ENCODE peak calls at places on chromosomes 11 and 22, in ten cellular contexts. One of them, this sample, is unnamed.

GRCh38 chr11:125348141-125348651 is 147.9 kb downstream of the FEZ1 start:
- DNase-seq in tibial artery: no peak
- DNase-seq in brain microvascular endothelial cell: no peak
- DNase-seq in lower leg skin: no peak
- DNase-seq in upper lobe of right lung: peak
- DNase-seq in CD8-positive, alpha-beta T cell: no peak
- DNase-seq in omental fat pad: no peak
- DNase-seq in OCI-LY7: no peak
- DNase-seq in colonic mucosa: no peak
- DNase-seq in AG04450: no peak
- DNase-seq in this sample: no peak

GRCh38 chr22:43464809-43465208 is 53.0 kb downstream of the MPPED1 start:
- DNase-seq in tibial artery: no peak
- DNase-seq in brain microvascular endothelial cell: no peak
- DNase-seq in lower leg skin: no peak
- DNase-seq in upper lobe of right lung: no peak
- DNase-seq in CD8-positive, alpha-beta T cell: no peak
- DNase-seq in omental fat pad: no peak
- DNase-seq in OCI-LY7: no peak
- DNase-seq in colonic mucosa: no peak
- DNase-seq in AG04450: no peak
- DNase-seq in this sample: no peak

GRCh38 chr11:74018331-74019005 is 9.6 kb upstream of the UCP3 start:
- DNase-seq in tibial artery: peak
- DNase-seq in brain microvascular endothelial cell: peak
- DNase-seq in lower leg skin: peak
- DNase-seq in upper lobe of right lung: peak
- DNase-seq in CD8-positive, alpha-beta T cell: no peak
- DNase-seq in omental fat pad: peak
- DNase-seq in OCI-LY7: no peak
- DNase-seq in colonic mucosa: peak
- DNase-seq in AG04450: peak
- DNase-seq in this sample: no peak

GRCh38 chr11:123325535-123325934 is 104.5 kb upstream of the GRAMD1B start:
- DNase-seq in tibial artery: no peak
- DNase-seq in brain microvascular endothelial cell: no peak
- DNase-seq in lower leg skin: no peak
- DNase-seq in upper lobe of right lung: no peak
- DNase-seq in CD8-positive, alpha-beta T cell: no peak
- DNase-seq in omental fat pad: no peak
- DNase-seq in OCI-LY7: no peak
- DNase-seq in colonic mucosa: no peak
- DNase-seq in AG04450: no peak
- DNase-seq in this sample: no peak

GRCh38 chr11:12005061-12005460 is 3.4 kb downstream of the DKK3 start:
- DNase-seq in tibial artery: no peak
- DNase-seq in brain microvascular endothelial cell: no peak
- DNase-seq in lower leg skin: no peak
- DNase-seq in upper lobe of right lung: no peak
- DNase-seq in CD8-positive, alpha-beta T cell: no peak
- DNase-seq in omental fat pad: no peak
- DNase-seq in OCI-LY7: no peak
- DNase-seq in colonic mucosa: no peak
- DNase-seq in AG04450: no peak
- DNase-seq in this sample: no peak

GRCh38 chr11:66181632-66182345 is 86.7 kb upstream of the RAB1B start:
- DNase-seq in tibial artery: no peak
- DNase-seq in brain microvascular endothelial cell: no peak
- DNase-seq in lower leg skin: no peak
- DNase-seq in upper lobe of right lung: no peak
- DNase-seq in CD8-positive, alpha-beta T cell: no peak
- DNase-seq in omental fat pad: no peak
- DNase-seq in OCI-LY7: no peak
- DNase-seq in colonic mucosa: no peak
- DNase-seq in AG04450: no peak
- DNase-seq in this sample: no peak

GRCh38 chr22:40967120-40967760 is 16.1 kb downstream of the RBX1 start:
- DNase-seq in tibial artery: no peak
- DNase-seq in brain microvascular endothelial cell: no peak
- DNase-seq in lower leg skin: peak
- DNase-seq in upper lobe of right lung: no peak
- DNase-seq in CD8-positive, alpha-beta T cell: no peak
- DNase-seq in omental fat pad: no peak
- DNase-seq in OCI-LY7: no peak
- DNase-seq in colonic mucosa: no peak
- DNase-seq in AG04450: no peak
- DNase-seq in this sample: no peak

GRCh38 chr11:44797886-44798683 is 71.3 kb downstream of the TSPAN18 start:
- DNase-seq in tibial artery: no peak
- DNase-seq in brain microvascular endothelial cell: no peak
- DNase-seq in lower leg skin: no peak
- DNase-seq in upper lobe of right lung: peak
- DNase-seq in CD8-positive, alpha-beta T cell: no peak
- DNase-seq in omental fat pad: no peak
- DNase-seq in OCI-LY7: no peak
- DNase-seq in colonic mucosa: no peak
- DNase-seq in AG04450: no peak
- DNase-seq in this sample: no peak

GRCh38 chr11:22787565-22788162 is 41.9 kb downstream of the SVIP start:
- DNase-seq in tibial artery: no peak
- DNase-seq in brain microvascular endothelial cell: peak
- DNase-seq in lower leg skin: no peak
- DNase-seq in upper lobe of right lung: no peak
- DNase-seq in CD8-positive, alpha-beta T cell: no peak
- DNase-seq in omental fat pad: no peak
- DNase-seq in OCI-LY7: peak
- DNase-seq in colonic mucosa: no peak
- DNase-seq in AG04450: peak
- DNase-seq in this sample: no peak

GRCh38 chr11:93279911-93280347 is 50.6 kb upstream of the DEUP1 start:
- DNase-seq in tibial artery: no peak
- DNase-seq in brain microvascular endothelial cell: no peak
- DNase-seq in lower leg skin: no peak
- DNase-seq in upper lobe of right lung: no peak
- DNase-seq in CD8-positive, alpha-beta T cell: no peak
- DNase-seq in omental fat pad: no peak
- DNase-seq in OCI-LY7: no peak
- DNase-seq in colonic mucosa: no peak
- DNase-seq in AG04450: no peak
- DNase-seq in this sample: no peak

GRCh38 chr11:112965601-112966125 is 4.4 kb downstream of the NCAM1 start:
- DNase-seq in tibial artery: no peak
- DNase-seq in brain microvascular endothelial cell: no peak
- DNase-seq in lower leg skin: no peak
- DNase-seq in upper lobe of right lung: no peak
- DNase-seq in CD8-positive, alpha-beta T cell: no peak
- DNase-seq in omental fat pad: no peak
- DNase-seq in OCI-LY7: no peak
- DNase-seq in colonic mucosa: no peak
- DNase-seq in AG04450: no peak
- DNase-seq in this sample: no peak

GRCh38 chr11:39374963-39375698 is 2084.3 kb downstream of the LRRC4C start:
- DNase-seq in tibial artery: no peak
- DNase-seq in brain microvascular endothelial cell: no peak
- DNase-seq in lower leg skin: no peak
- DNase-seq in upper lobe of right lung: no peak
- DNase-seq in CD8-positive, alpha-beta T cell: no peak
- DNase-seq in omental fat pad: no peak
- DNase-seq in OCI-LY7: peak
- DNase-seq in colonic mucosa: no peak
- DNase-seq in AG04450: no peak
- DNase-seq in this sample: no peak

GRCh38 chr22:39589880-39590279 is 19.3 kb downstream of the CACNA1I start:
- DNase-seq in tibial artery: no peak
- DNase-seq in brain microvascular endothelial cell: no peak
- DNase-seq in lower leg skin: no peak
- DNase-seq in upper lobe of right lung: no peak
- DNase-seq in CD8-positive, alpha-beta T cell: no peak
- DNase-seq in omental fat pad: no peak
- DNase-seq in OCI-LY7: no peak
- DNase-seq in colonic mucosa: no peak
- DNase-seq in AG04450: no peak
- DNase-seq in this sample: no peak

GRCh38 chr22:48335442-48336139 is 1492.1 kb downstream of the BRD1 start:
- DNase-seq in tibial artery: no peak
- DNase-seq in brain microvascular endothelial cell: no peak
- DNase-seq in lower leg skin: no peak
- DNase-seq in upper lobe of right lung: no peak
- DNase-seq in CD8-positive, alpha-beta T cell: no peak
- DNase-seq in omental fat pad: no peak
- DNase-seq in OCI-LY7: no peak
- DNase-seq in colonic mucosa: no peak
- DNase-seq in AG04450: no peak
- DNase-seq in this sample: no peak

GRCh38 chr11:66133216-66133775 is 63.2 kb downstream of the PACS1 start:
- DNase-seq in tibial artery: no peak
- DNase-seq in brain microvascular endothelial cell: no peak
- DNase-seq in lower leg skin: no peak
- DNase-seq in upper lobe of right lung: no peak
- DNase-seq in CD8-positive, alpha-beta T cell: no peak
- DNase-seq in omental fat pad: no peak
- DNase-seq in OCI-LY7: peak
- DNase-seq in colonic mucosa: no peak
- DNase-seq in AG04450: no peak
- DNase-seq in this sample: no peak

GRCh38 chr22:33853200-33854097 is 66.8 kb downstream of the LARGE1 start:
- DNase-seq in tibial artery: peak
- DNase-seq in brain microvascular endothelial cell: peak
- DNase-seq in lower leg skin: no peak
- DNase-seq in upper lobe of right lung: peak
- DNase-seq in CD8-positive, alpha-beta T cell: no peak
- DNase-seq in omental fat pad: no peak
- DNase-seq in OCI-LY7: peak
- DNase-seq in colonic mucosa: peak
- DNase-seq in AG04450: no peak
- DNase-seq in this sample: no peak

GRCh38 chr22:27032121-27032761 is 374.9 kb downstream of the MIAT start:
- DNase-seq in tibial artery: peak
- DNase-seq in brain microvascular endothelial cell: no peak
- DNase-seq in lower leg skin: no peak
- DNase-seq in upper lobe of right lung: no peak
- DNase-seq in CD8-positive, alpha-beta T cell: no peak
- DNase-seq in omental fat pad: no peak
- DNase-seq in OCI-LY7: no peak
- DNase-seq in colonic mucosa: no peak
- DNase-seq in AG04450: no peak
- DNase-seq in this sample: no peak
- TF ChIP-seq CTCF in tibial artery: peak
- TF ChIP-seq CTCF in brain microvascular endothelial cell: peak
- TF ChIP-seq CTCF in lower leg skin: no peak
- TF ChIP-seq CTCF in upper lobe of right lung: no peak
- TF ChIP-seq CTCF in CD8-positive, alpha-beta T cell: no peak
- TF ChIP-seq CTCF in omental fat pad: no peak
- TF ChIP-seq CTCF in OCI-LY7: peak
- TF ChIP-seq CTCF in colonic mucosa: no peak
- TF ChIP-seq CTCF in AG04450: peak
- TF ChIP-seq CTCF in this sample: peak

DNA sequence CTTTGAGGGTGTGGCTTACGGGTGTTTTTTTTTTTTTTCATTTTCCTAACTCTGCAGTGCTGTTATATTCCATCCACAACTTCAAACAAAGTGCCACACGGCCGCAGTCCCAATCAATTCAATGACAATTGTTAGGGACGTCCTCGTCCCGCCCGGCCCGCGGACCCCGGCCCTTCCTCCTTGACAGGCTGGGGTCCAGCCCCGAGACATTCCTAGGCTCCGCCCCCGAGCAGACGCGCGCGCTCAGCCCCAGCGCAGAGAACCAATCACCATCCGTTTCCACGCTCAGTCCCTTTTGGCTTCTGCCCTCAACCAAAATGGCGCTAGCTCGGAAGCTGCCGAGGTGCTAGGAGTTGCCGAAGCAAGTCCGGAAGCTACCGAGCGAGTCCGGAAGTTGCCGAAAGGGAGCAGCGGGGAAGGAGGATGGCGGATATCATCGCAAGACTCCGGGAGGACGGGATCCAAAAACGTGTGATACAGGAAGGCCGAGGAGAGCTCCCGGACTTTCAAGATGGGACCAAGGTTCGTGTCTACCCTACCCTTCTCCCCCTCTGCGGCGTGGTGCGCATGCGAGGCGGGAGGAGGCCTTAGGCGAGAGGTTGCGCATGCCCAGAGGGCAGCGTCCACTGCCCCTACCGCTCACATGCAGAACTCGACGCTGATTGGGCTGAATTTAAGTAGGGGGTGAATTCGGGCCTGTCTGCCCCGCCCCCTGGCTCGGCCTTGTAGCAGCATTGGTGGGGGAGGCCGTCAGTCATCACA is at the start of gene AIP:
- DNase-seq in tibial artery: peak
- DNase-seq in brain microvascular endothelial cell: peak
- DNase-seq in lower leg skin: peak
- DNase-seq in upper lobe of right lung: peak
- DNase-seq in CD8-positive, alpha-beta T cell: peak
- DNase-seq in omental fat pad: peak
- DNase-seq in OCI-LY7: peak
- DNase-seq in colonic mucosa: peak
- DNase-seq in AG04450: peak
- DNase-seq in this sample: peak
- TF ChIP-seq CTCF in tibial artery: no peak
- TF ChIP-seq CTCF in brain microvascular endothelial cell: peak
- TF ChIP-seq CTCF in lower leg skin: no peak
- TF ChIP-seq CTCF in upper lobe of right lung: peak
- TF ChIP-seq CTCF in CD8-positive, alpha-beta T cell: no peak
- TF ChIP-seq CTCF in omental fat pad: no peak
- TF ChIP-seq CTCF in OCI-LY7: no peak
- TF ChIP-seq CTCF in colonic mucosa: no peak
- TF ChIP-seq CTCF in AG04450: peak
- TF ChIP-seq CTCF in this sample: peak

GRCh38 chr11:134270250-134270714 is 5.9 kb upstream of the GLB1L3 start:
- DNase-seq in tibial artery: no peak
- DNase-seq in brain microvascular endothelial cell: no peak
- DNase-seq in lower leg skin: peak
- DNase-seq in upper lobe of right lung: no peak
- DNase-seq in CD8-positive, alpha-beta T cell: no peak
- DNase-seq in omental fat pad: no peak
- DNase-seq in OCI-LY7: no peak
- DNase-seq in colonic mucosa: no peak
- DNase-seq in AG04450: no peak
- DNase-seq in this sample: no peak
- TF ChIP-seq CTCF in tibial artery: no peak
- TF ChIP-seq CTCF in brain microvascular endothelial cell: peak
- TF ChIP-seq CTCF in lower leg skin: no peak
- TF ChIP-seq CTCF in upper lobe of right lung: no peak
- TF ChIP-seq CTCF in CD8-positive, alpha-beta T cell: no peak
- TF ChIP-seq CTCF in omental fat pad: no peak
- TF ChIP-seq CTCF in OCI-LY7: peak
- TF ChIP-seq CTCF in colonic mucosa: no peak
- TF ChIP-seq CTCF in AG04450: no peak
- TF ChIP-seq CTCF in this sample: peak

DNA sequence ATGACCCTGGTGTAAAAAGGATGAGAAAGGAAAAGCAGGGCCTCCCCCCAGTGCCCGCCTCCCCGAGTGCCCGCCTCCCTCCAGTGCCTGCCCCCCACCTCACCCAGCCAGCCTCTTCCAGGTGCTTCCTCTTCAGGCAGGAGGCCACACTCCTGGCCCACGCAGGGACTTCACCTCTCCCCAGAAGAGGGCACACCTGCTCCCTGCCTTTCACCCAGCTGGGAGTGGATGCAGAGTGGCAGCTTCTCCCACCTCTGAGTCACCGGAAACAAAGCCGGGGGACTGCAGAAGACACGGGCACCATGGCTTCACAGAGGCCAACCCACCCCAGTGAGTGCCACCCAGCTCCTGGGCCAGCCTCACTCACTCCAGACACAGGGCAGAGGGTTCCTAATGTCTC is 16.1 kb downstream of the CPT1A start:
- DNase-seq in tibial artery: no peak
- DNase-seq in brain microvascular endothelial cell: no peak
- DNase-seq in lower leg skin: no peak
- DNase-seq in upper lobe of right lung: peak
- DNase-seq in CD8-positive, alpha-beta T cell: peak
- DNase-seq in omental fat pad: no peak
- DNase-seq in OCI-LY7: peak
- DNase-seq in colonic mucosa: peak
- DNase-seq in AG04450: no peak
- DNase-seq in this sample: no peak
- TF ChIP-seq CTCF in tibial artery: no peak
- TF ChIP-seq CTCF in brain microvascular endothelial cell: peak
- TF ChIP-seq CTCF in lower leg skin: no peak
- TF ChIP-seq CTCF in upper lobe of right lung: peak
- TF ChIP-seq CTCF in CD8-positive, alpha-beta T cell: peak
- TF ChIP-seq CTCF in omental fat pad: no peak
- TF ChIP-seq CTCF in OCI-LY7: peak
- TF ChIP-seq CTCF in colonic mucosa: no peak
- TF ChIP-seq CTCF in AG04450: no peak
- TF ChIP-seq CTCF in this sample: peak

This sample was measured in chondrocyte.